ENCODE peak calls at places on chromosomes 12 and 14, in six cellular contexts. X, O, R, B, P and A are unnamed samples.

GRCh38 chr14:38207830-38208815 is at the start of gene SSTR1:
- DNase-seq in X (peak; percentile 18), O (peak; percentile 17), R (no peak), B (no peak), P (peak; percentile 13), A (no peak)

GRCh38 chr12:76410371-76410770 is 62.2 kb upstream of the BBS10 start:
- DNase-seq in X (no peak), O (no peak), R (no peak), B (no peak), P (no peak), A (no peak)

GRCh38 chr12:28955491-28955890 is 193.6 kb upstream of the FAR2 start:
- DNase-seq in X (peak; percentile 83), O (no peak), R (no peak), B (no peak), P (no peak), A (no peak)

GRCh38 chr12:117377758-117378157 is 16.3 kb upstream of the NOS1 start:
- DNase-seq in X (no peak), O (no peak), R (no peak), B (no peak), P (peak; percentile 36), A (no peak)

GRCh38 chr12:111056618-111057521 is 136.5 kb upstream of the MYL2 start:
- DNase-seq in X (no peak), O (no peak), R (no peak), B (no peak), P (no peak), A (no peak)

GRCh38 chr12:12715459-12716150 is 1.6 kb upstream of the CDKN1B start:
- DNase-seq in X (no peak), O (no peak), R (peak; percentile 94), B (no peak), P (peak; percentile 57), A (no peak)

GRCh38 chr14:38065101-38065762 is 142.5 kb upstream of the SSTR1 start:
- DNase-seq in X (no peak), O (no peak), R (no peak), B (peak; percentile 21), P (no peak), A (no peak)

GRCh38 chr12:85310025-85310424 is 30.0 kb downstream of the ALX1 start:
- DNase-seq in X (no peak), O (no peak), R (no peak), B (no peak), P (no peak), A (no peak)

GRCh38 chr12:22299294-22299912 is 35.1 kb downstream of the ST8SIA1 start:
- DNase-seq in X (peak; percentile 39), O (no peak), R (no peak), B (no peak), P (no peak), A (no peak)

GRCh38 chr12:51620448-51620847 is 29.4 kb downstream of the SCN8A start:
- DNase-seq in X (peak; percentile 43), O (no peak), R (no peak), B (no peak), P (no peak), A (no peak)

GRCh38 chr12:24728366-24728765 is 220.5 kb downstream of the BCAT1 start:
- DNase-seq in X (peak; percentile 58), O (no peak), R (peak; percentile 35), B (no peak), P (no peak), A (no peak)

GRCh38 chr12:122849352-122850047 is 14.2 kb downstream of the HIP1R start:
- DNase-seq in X (no peak), O (no peak), R (no peak), B (no peak), P (no peak), A (no peak)

GRCh38 chr14:96139879-96140278 is 64.8 kb upstream of the BDKRB2 start:
- DNase-seq in X (peak; percentile 77), O (no peak), R (no peak), B (no peak), P (no peak), A (no peak)

GRCh38 chr14:24243336-24243836 is 963 bp upstream of the TINF2 start:
- DNase-seq in X (peak; percentile 14), O (no peak), R (peak; percentile 9), B (no peak), P (no peak), A (peak; percentile 63)

GRCh38 chr14:32349322-32349721 is 20.2 kb downstream of the AKAP6 start:
- DNase-seq in X (no peak), O (no peak), R (no peak), B (no peak), P (no peak), A (no peak)

GRCh38 chr12:106042091-106042490 is 96.7 kb downstream of the NUAK1 start:
- DNase-seq in X (no peak), O (no peak), R (no peak), B (no peak), P (no peak), A (no peak)

GRCh38 chr14:35959835-35960234 is 133.7 kb downstream of the BRMS1L start:
- DNase-seq in X (no peak), O (no peak), R (no peak), B (no peak), P (no peak), A (no peak)

GRCh38 chr12:105967038-105967776 is 171.5 kb downstream of the NUAK1 start:
- DNase-seq in X (no peak), O (no peak), R (no peak), B (no peak), P (no peak), A (no peak)

GRCh38 chr12:45416161-45416560 is 200.3 kb downstream of the ANO6 start:
- DNase-seq in X (peak; percentile 43), O (no peak), R (no peak), B (no peak), P (no peak), A (no peak)

GRCh38 chr14:69711471-69712216 is 55.3 kb upstream of the SRSF5 start:
- DNase-seq in X (no peak), O (no peak), R (no peak), B (peak; percentile 60), P (no peak), A (no peak)

GRCh38 chr12:124411291-124411878 is 116.5 kb downstream of the RFLNA start:
- DNase-seq in X (peak; percentile 96), O (no peak), R (no peak), B (no peak), P (no peak), A (peak; percentile 92)

GRCh38 chr14:68501171-68501570 is 291.7 kb downstream of the ZFP36L1 start:
- DNase-seq in X (no peak), O (no peak), R (no peak), B (no peak), P (no peak), A (no peak)

GRCh38 chr12:56941299-56942017 is 7.2 kb upstream of the SDR9C7 start:
- DNase-seq in X (peak; percentile 53), O (no peak), R (no peak), B (no peak), P (peak; percentile 70), A (no peak)

GRCh38 chr12:124583854-124584253 is 16.4 kb upstream of the NCOR2 start:
- DNase-seq in X (no peak), O (no peak), R (no peak), B (no peak), P (no peak), A (no peak)

GRCh38 chr12:66584673-66585072 is 94.2 kb downstream of the GRIP1 start:
- DNase-seq in X (peak; percentile 26), O (no peak), R (no peak), B (no peak), P (no peak), A (no peak)

GRCh38 chr12:27521066-27521465 is 2.9 kb upstream of the PPFIBP1 start:
- DNase-seq in X (peak; percentile 62), O (no peak), R (no peak), B (peak; percentile 39), P (no peak), A (peak; percentile 69)

GRCh38 chr12:32419520-32419960 is 20.2 kb downstream of the FGD4 start:
- DNase-seq in X (peak; percentile 42), O (no peak), R (no peak), B (no peak), P (no peak), A (no peak)

GRCh38 chr14:86790408-86791364 is 1202.3 kb downstream of the GALC start:
- DNase-seq in X (no peak), O (no peak), R (no peak), B (no peak), P (peak; percentile 16), A (no peak)

GRCh38 chr12:40152783-40153383 is 47.0 kb upstream of the SLC2A13 start:
- DNase-seq in X (peak; percentile 56), O (peak; percentile 14), R (peak; percentile 67), B (peak; percentile 30), P (peak; percentile 25), A (peak; percentile 69)